ENCODE peak calls at places on chromosomes 12 and 14, in eight cellular contexts. V is left cardiac atrium; P is progenitor cell of endocrine pancreas; K is putamen; R is aorta; S is esophagus squamous epithelium; E is CD4-positive, alpha-beta memory T cell; Q is NCI-H1105. O is an unnamed sample.

GRCh38 chr12:116959845-116960514 is 49.2 kb downstream of the FBXW8 start:
- DNase-seq in V (no peak), P (no peak), K (peak), R (no peak), S (no peak), E (no peak), Q (no peak), O (no peak)

GRCh38 chr14:95490727-95491451 is 25.6 kb downstream of the SYNE3 start:
- DNase-seq in V (peak), P (no peak), K (no peak), R (no peak), S (no peak), E (no peak), Q (no peak), O (no peak)

GRCh38 chr12:31967569-31967968 is 8.4 kb downstream of the RESF1 start:
- DNase-seq in V (no peak), P (no peak), K (no peak), R (no peak), S (no peak), E (no peak), Q (no peak), O (no peak)

GRCh38 chr12:87439990-87440827 is 589.0 kb downstream of the C12orf50 start:
- DNase-seq in V (no peak), P (no peak), K (no peak), R (no peak), S (no peak), E (no peak), Q (no peak), O (no peak)

GRCh38 chr12:122123051-122123760 is 44.6 kb downstream of the MLXIP start:
- DNase-seq in V (peak), P (peak), K (peak), R (peak), S (no peak), E (peak), Q (peak), O (peak)

GRCh38 chr14:54253195-54253947 is 143.4 kb upstream of the CDKN3 start:
- DNase-seq in V (no peak), P (no peak), K (no peak), R (peak), S (no peak), E (no peak), Q (no peak), O (peak)

GRCh38 chr14:32224731-32225377 is 21.8 kb upstream of the RNU6-8 start:
- DNase-seq in V (no peak), P (no peak), K (no peak), R (peak), S (no peak), E (no peak), Q (no peak), O (peak)

GRCh38 chr12:117564885-117565284 is 203.5 kb upstream of the NOS1 start:
- DNase-seq in V (no peak), P (no peak), K (no peak), R (no peak), S (no peak), E (no peak), Q (no peak), O (no peak)

GRCh38 chr12:100234166-100234565 is 32.7 kb downstream of the DEPDC4 start:
- DNase-seq in V (no peak), P (no peak), K (no peak), R (no peak), S (no peak), E (no peak), Q (no peak), O (no peak)

GRCh38 chr14:52845079-52845478 is 53.7 kb upstream of the GNPNAT1 start:
- DNase-seq in V (no peak), P (no peak), K (no peak), R (no peak), S (no peak), E (no peak), Q (no peak), O (no peak)

GRCh38 chr12:115426732-115427131 is 742.8 kb upstream of the TBX3 start:
- DNase-seq in V (no peak), P (no peak), K (no peak), R (no peak), S (no peak), E (no peak), Q (no peak), O (no peak)

GRCh38 chr12:20183563-20183962 is 184.8 kb upstream of the PDE3A start:
- DNase-seq in V (no peak), P (no peak), K (no peak), R (no peak), S (no peak), E (no peak), Q (no peak), O (no peak)

GRCh38 chr12:111426341-111427185 is 20.8 kb downstream of the SH2B3 start:
- DNase-seq in V (no peak), P (no peak), K (no peak), R (no peak), S (no peak), E (no peak), Q (no peak), O (no peak)

GRCh38 chr14:74425525-74426201 is 347 bp downstream of the SYNDIG1L start:
- DNase-seq in V (peak), P (peak), K (no peak), R (no peak), S (no peak), E (peak), Q (no peak), O (no peak)

GRCh38 chr12:112900298-112901145 is 6.2 kb upstream of the OAS1 start:
- DNase-seq in V (no peak), P (no peak), K (no peak), R (no peak), S (no peak), E (peak), Q (no peak), O (no peak)

GRCh38 chr12:57568838-57569237 is 19.0 kb downstream of the KIF5A start:
- DNase-seq in V (no peak), P (no peak), K (no peak), R (no peak), S (no peak), E (no peak), Q (no peak), O (no peak)